ENCODE peak calls at places on chromosomes 5 and 9, in six cellular contexts. J is DND-41; M is CD8-positive, alpha-beta T cell; X is IMR-90; B is coronary artery; O is foreskin fibroblast. G is an unnamed sample.

GRCh38 chr5:15252331-15252730 is 247.6 kb upstream of the FBXL7 start:
- DNase-seq in M (no peak), X (peak), J (no peak), B (no peak), O (no peak), G (no peak)

GRCh38 chr9:17191095-17191494 is 56.3 kb downstream of the CNTLN start:
- DNase-seq in X (peak), O (peak), J (no peak), B (no peak), M (no peak), G (peak)

GRCh38 chr9:114501786-114502682 is 3.2 kb downstream of the WHRN start:
- DNase-seq in M (no peak), J (no peak), O (peak), X (peak), B (no peak), G (no peak)

GRCh38 chr9:750264-750967 is 91.1 kb upstream of the DMRT1 start:
- DNase-seq in X (no peak), M (no peak), B (no peak), O (no peak), J (peak), G (no peak)

GRCh38 chr5:132497488-132497997 is 7.0 kb upstream of the IRF1 start:
- DNase-seq in X (peak), B (peak), J (no peak), O (peak), M (no peak), G (peak)

GRCh38 chr5:107597803-107598202 is 72.9 kb downstream of the EFNA5 start:
- DNase-seq in B (no peak), X (no peak), O (no peak), M (no peak), J (no peak), G (no peak)

GRCh38 chr5:95280692-95281091 is 4.2 kb downstream of the MCTP1 start:
- DNase-seq in O (no peak), B (no peak), X (no peak), J (no peak), M (no peak), G (no peak)

GRCh38 chr5:65506961-65507360 is 25.2 kb upstream of the ADAMTS6 start:
- DNase-seq in M (no peak), B (no peak), J (no peak), O (peak), X (peak), G (peak)

GRCh38 chr9:120696551-120697230 is 17.6 kb downstream of the MEGF9 start:
- DNase-seq in O (no peak), J (no peak), B (no peak), M (no peak), X (peak), G (no peak)

GRCh38 chr5:14872070-14872989 is 752 bp upstream of the ANKH start:
- DNase-seq in X (peak), J (peak), M (peak), O (no peak), B (peak), G (peak)

GRCh38 chr9:22144226-22144625 is 135.1 kb upstream of the CDKN2B start:
- DNase-seq in X (peak), B (no peak), O (no peak), J (no peak), M (no peak), G (peak)

GRCh38 chr5:100706796-100707195 is 171.6 kb downstream of the FAM174A start:
- DNase-seq in X (no peak), M (no peak), B (no peak), J (no peak), O (no peak), G (peak)

GRCh38 chr9:92984976-92985375 is 37.7 kb downstream of the FGD3 start:
- DNase-seq in O (no peak), M (no peak), B (no peak), X (no peak), J (no peak), G (no peak)

GRCh38 chr9:131530546-131530929 is 525 bp downstream of the UCK1 start:
- DNase-seq in M (no peak), O (peak), B (no peak), X (peak), J (peak), G (peak)

GRCh38 chr5:99032234-99033013 is 103.6 kb upstream of the CHD1 start:
- DNase-seq in B (no peak), M (no peak), J (peak), X (peak), O (peak), G (peak)

GRCh38 chr9:112705773-112706427 is 12.0 kb downstream of the INIP start:
- DNase-seq in X (peak), M (no peak), J (no peak), O (peak), B (no peak), G (peak)

GRCh38 chr9:2177121-2177520 is 162.0 kb downstream of the SMARCA2 start:
- DNase-seq in O (no peak), X (no peak), B (no peak), J (no peak), M (no peak), G (no peak)

GRCh38 chr5:179762781-179763176 is 30.2 kb downstream of the MAML1 start:
- DNase-seq in J (no peak), B (no peak), X (peak), O (peak), M (no peak), G (peak)

GRCh38 chr9:107488400-107489143 is 997 bp downstream of the KLF4 start:
- DNase-seq in O (peak), B (peak), X (peak), J (no peak), M (no peak), G (peak)

GRCh38 chr5:10828241-10828640 is 67.2 kb upstream of the DAP start:
- DNase-seq in O (peak), J (no peak), M (no peak), X (peak), B (no peak), G (no peak)

GRCh38 chr9:129174724-129175514 is 3.1 kb downstream of the IER5L start:
- DNase-seq in O (peak), M (peak), B (peak), X (peak), J (peak), G (peak)

GRCh38 chr5:55429707-55430253 is 105.0 kb downstream of the PLPP1 start:
- DNase-seq in M (no peak), X (no peak), O (no peak), J (no peak), B (no peak), G (no peak)

GRCh38 chr9:33029106-33029788 is 4.2 kb downstream of the DNAJA1 start:
- DNase-seq in B (no peak), O (peak), M (no peak), X (peak), J (no peak), G (peak)

GRCh38 chr9:133269537-133270357 is 5.3 kb downstream of the ABO start:
- DNase-seq in J (no peak), O (no peak), B (no peak), M (no peak), X (no peak), G (no peak)

GRCh38 chr5:92805446-92805845 is 775.6 kb downstream of the NR2F1-AS1 start:
- DNase-seq in X (no peak), B (no peak), J (no peak), M (no peak), O (no peak), G (no peak)

GRCh38 chr9:129585352-129585751 is 35.5 kb downstream of the C9orf50 start:
- DNase-seq in X (no peak), B (no peak), J (no peak), O (no peak), M (no peak), G (no peak)

GRCh38 chr9:38332625-38333024 is 59.9 kb upstream of the ALDH1B1 start:
- DNase-seq in X (no peak), J (no peak), O (no peak), M (no peak), B (no peak), G (no peak)

GRCh38 chr9:38335686-38336085 is 56.8 kb upstream of the ALDH1B1 start:
- DNase-seq in M (no peak), J (no peak), X (no peak), B (no peak), O (no peak), G (no peak)

GRCh38 chr9:38331141-38331540 is 61.4 kb upstream of the ALDH1B1 start:
- DNase-seq in X (no peak), B (no peak), J (no peak), O (no peak), M (no peak), G (no peak)

GRCh38 chr9:38334234-38334633 is 58.3 kb upstream of the ALDH1B1 start:
- DNase-seq in M (no peak), X (no peak), J (peak), B (no peak), O (no peak), G (no peak)

GRCh38 chr9:38333047-38333446 is 59.5 kb upstream of the ALDH1B1 start:
- DNase-seq in B (no peak), X (peak), O (no peak), M (no peak), J (no peak), G (no peak)
- H3K4me3 ChIP-seq in B (no peak), X (no peak), O (no peak), M (no peak), J (no peak), G (no peak)

GRCh38 chr9:127283917-127284316 is 19.3 kb downstream of the GARNL3 start:
- DNase-seq in X (peak), B (no peak), M (peak), J (peak), O (peak), G (peak)
- TF ChIP-seq CTCF in X (peak), B (no peak), M (no peak), J (peak), O (peak), G (peak)

GRCh38 chr5:16894236-16895057 is 41.6 kb downstream of the MYO10 start:
- DNase-seq in O (peak), J (no peak), B (no peak), X (peak), M (no peak), G (peak)
- H3K4me3 ChIP-seq in O (no peak), J (no peak), B (no peak), X (no peak), M (no peak), G (no peak)

GRCh38 chr5:41199660-41200059 is 13.7 kb downstream of the C6 start:
- DNase-seq in M (no peak), J (no peak), B (no peak), O (no peak), X (no peak), G (no peak)
- TF ChIP-seq CTCF in M (no peak), J (no peak), B (no peak), O (no peak), X (no peak), G (no peak)

GRCh38 chr9:78011037-78011436 is 20.6 kb downstream of the GNAQ start:
- DNase-seq in B (no peak), J (no peak), O (no peak), M (no peak), X (no peak), G (peak)
- H3K4me3 ChIP-seq in B (peak), J (no peak), O (no peak), M (no peak), X (no peak), G (no peak)

DNA sequence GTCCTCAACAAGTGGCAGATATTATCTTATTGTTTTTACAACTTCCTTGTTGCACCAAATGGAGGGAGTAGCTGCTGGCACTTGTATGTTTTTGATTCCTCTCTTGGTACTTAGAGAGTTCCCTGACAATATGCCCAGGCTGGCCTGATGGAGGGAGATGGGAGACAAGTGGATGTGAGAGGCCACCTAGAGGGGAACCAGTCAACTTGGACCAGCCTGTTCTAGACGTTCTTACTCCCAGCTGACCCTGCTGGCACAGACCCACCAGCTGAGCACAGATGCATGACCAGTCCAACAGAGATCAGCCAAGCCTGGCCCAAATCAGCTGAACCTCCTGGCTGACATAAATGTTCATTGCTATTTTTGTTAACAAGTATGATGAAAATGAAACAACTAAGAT is 60.9 kb upstream of the GDNF start:
- DNase-seq in M (no peak), X (peak), O (peak), B (no peak), J (no peak), G (peak)
- TF ChIP-seq CTCF in M (no peak), X (no peak), O (peak), B (no peak), J (no peak), G (no peak)

GRCh38 chr5:108728566-108729305 is 19.0 kb upstream of the FER start:
- DNase-seq in O (no peak), B (no peak), M (peak), J (peak), X (no peak), G (peak)

GRCh38 chr5:108727639-108728565 is 19.8 kb upstream of the FER start:
- DNase-seq in X (peak), J (peak), O (peak), M (peak), B (peak), G (peak)

GRCh38 chr5:108727154-108727638 is 20.5 kb upstream of the FER start:
- DNase-seq in J (no peak), X (peak), B (no peak), M (no peak), O (no peak), G (peak)

GRCh38 chr5:108729306-108729645 is 18.4 kb upstream of the FER start:
- DNase-seq in X (no peak), M (no peak), O (no peak), B (no peak), J (no peak), G (peak)

DNA sequence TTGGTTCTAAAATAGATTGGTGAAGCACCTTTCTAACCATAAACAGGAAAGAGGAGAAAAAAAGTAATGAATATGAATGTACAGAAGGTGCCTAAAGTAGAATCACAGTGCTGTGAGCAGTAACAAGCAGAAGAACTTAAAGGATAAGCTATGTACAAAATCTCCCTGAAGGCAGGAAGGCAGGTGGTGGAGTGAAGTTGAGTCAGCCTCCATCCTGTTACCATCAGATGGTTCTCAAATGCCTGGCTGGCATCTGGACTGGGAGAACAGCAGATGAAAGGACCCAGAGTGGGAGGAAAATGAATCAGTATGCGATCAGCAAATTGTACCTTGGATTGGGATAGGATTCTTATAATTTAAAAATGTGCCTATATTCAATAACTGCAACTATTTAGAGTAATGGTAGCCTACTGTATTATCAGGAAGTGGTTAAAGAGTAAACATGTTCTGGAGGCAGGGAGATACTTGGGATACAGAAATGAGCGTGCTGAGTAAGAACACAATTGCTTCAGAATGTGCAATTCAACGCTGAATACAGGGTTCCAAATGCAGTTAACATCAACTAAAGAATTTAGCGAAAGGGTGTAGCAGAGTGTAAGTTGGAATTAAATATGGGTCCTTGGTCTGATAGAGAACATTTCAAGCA is 21.1 kb upstream of the FER start:
- DNase-seq in B (no peak), O (no peak), J (no peak), M (no peak), X (peak), G (no peak)
- H3K4me3 ChIP-seq in B (peak), O (peak), J (no peak), M (no peak), X (no peak), G (no peak)

DNA sequence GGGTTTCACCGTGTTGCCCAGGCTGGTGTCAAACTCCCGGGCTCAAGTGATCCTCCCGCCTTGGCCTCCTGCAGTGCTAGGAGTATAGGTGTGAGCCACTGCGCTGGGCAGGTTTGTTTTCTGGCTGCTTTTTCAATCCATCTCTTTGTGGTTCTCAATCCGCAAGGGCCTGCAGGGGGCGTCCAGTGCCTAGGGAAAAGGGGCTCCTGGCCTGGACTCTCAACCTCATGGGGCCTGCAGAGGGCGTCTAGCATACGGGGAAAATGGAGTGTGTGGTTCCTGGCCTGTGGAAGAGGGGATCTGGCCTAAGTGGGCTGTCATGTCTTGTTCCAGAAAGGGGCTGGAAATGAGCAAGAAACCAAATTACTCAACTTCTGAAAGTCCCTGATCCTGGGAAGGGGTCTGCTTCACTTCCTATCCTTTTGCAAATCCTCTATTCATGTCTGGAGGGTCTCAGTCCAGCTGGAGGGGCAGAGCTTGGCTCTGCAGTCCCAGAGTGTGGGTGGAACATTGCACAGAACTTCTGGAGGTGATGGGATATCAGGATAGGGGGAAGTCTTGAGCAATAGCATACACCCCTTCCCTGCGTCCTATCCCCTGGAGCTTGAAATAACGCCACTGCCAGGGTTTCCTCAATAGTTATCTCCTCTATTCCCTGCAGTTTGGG is 12.7 kb upstream of the CCL27 start:
- DNase-seq in J (peak), B (no peak), M (peak), X (peak), O (peak), G (peak)
- TF ChIP-seq CTCF in J (peak), B (peak), M (peak), X (peak), O (peak), G (peak)

G was measured in cardiac fibroblast.